ENCODE peak calls at places on chromosomes 4 and X, in nine cellular contexts. T is amygdala; Y is effector memory CD4-positive, alpha-beta T cell; U is HT1080; A is activated T-cell treated with anti-CD3 and anti-CD28 coated beads for 48 hours; R is CD8-positive, alpha-beta memory T cell; B is GM23338; W is lower leg skin; G is iPS-NIHi11. O is an unnamed sample.

GRCh38 chrX:20965270-20966044 is 408.8 kb upstream of the CNKSR2 start:
- DNase-seq in U (no peak), W (no peak), G (no peak), Y (no peak), T (no peak), A (no peak), R (no peak), B (peak; percentile 4), O (no peak)

GRCh38 chr4:141768954-141769353 is 132.6 kb downstream of the IL15 start:
- DNase-seq in G (no peak), R (no peak), U (peak; percentile 62), B (peak; percentile 5), Y (no peak), T (no peak), W (no peak), A (no peak), O (no peak)

GRCh38 chr4:98345838-98346237 is 84.7 kb downstream of the RAP1GDS1 start:
- DNase-seq in A (no peak), B (peak; percentile 4), W (no peak), T (no peak), Y (no peak), U (no peak), G (no peak), R (no peak), O (no peak)

GRCh38 chrX:82676386-82676785 is 831.7 kb upstream of the POU3F4 start:
- DNase-seq in A (no peak), B (peak; percentile 1), Y (no peak), W (no peak), U (no peak), G (no peak), T (no peak), R (no peak), O (no peak)

GRCh38 chrX:150635952-150636351 is 57.2 kb upstream of the MTMR1 start:
- DNase-seq in T (no peak), Y (no peak), B (no peak), A (no peak), W (no peak), R (no peak), U (peak; percentile 77), G (no peak), O (no peak)

GRCh38 chr4:84530871-84531270 is 31.8 kb upstream of the NKX6-1 start:
- DNase-seq in W (no peak), U (peak; percentile 65), Y (no peak), T (no peak), B (no peak), R (no peak), A (no peak), G (no peak), O (no peak)

GRCh38 chr4:99323761-99324160 is 2.6 kb upstream of the ADH1B start:
- DNase-seq in W (peak; percentile 74), G (no peak), B (no peak), A (no peak), T (no peak), R (no peak), U (no peak), Y (no peak), O (no peak)

GRCh38 chrX:154401045-154401799 is 3.0 kb downstream of the RPL10 start:
- DNase-seq in B (peak; percentile 46), Y (no peak), W (no peak), R (no peak), A (no peak), U (peak; percentile 70), T (no peak), G (no peak), O (no peak)